ENCODE peak calls at places on chromosomes 4 and X, in five cellular contexts. Z is H9, M is H1, X is neuronal stem cell, A is trophoblast cell. E is an unnamed sample.

GRCh38 chrX:134936542-134936941 is 54.2 kb upstream of the SMIM10 start:
- DNase-seq in Z (no peak), M (no peak), X (no peak), A (no peak), E (peak; percentile 47)

GRCh38 chr4:184455299-184455698 is 19.1 kb downstream of the IRF2 start:
- DNase-seq in Z (no peak), M (no peak), X (no peak), A (no peak), E (no peak)

GRCh38 chr4:51884606-51885005 is 41.7 kb downstream of the DCUN1D4 start:
- DNase-seq in Z (peak; percentile 56), M (no peak), X (no peak), A (no peak), E (no peak)

GRCh38 chr4:37455301-37456062 is 210.9 kb downstream of the NWD2 start:
- DNase-seq in Z (no peak), M (no peak), X (no peak), A (peak; percentile 76), E (no peak)

GRCh38 chr4:118033148-118034060 is 882 bp upstream of the NDST3 start:
- DNase-seq in Z (peak; percentile 70), M (no peak), X (peak; percentile 56), A (peak; percentile 39), E (peak; percentile 61)

GRCh38 chr4:88705805-88706518 is 8.3 kb upstream of the NAP1L5 start:
- DNase-seq in Z (no peak), M (no peak), X (no peak), A (no peak), E (peak; percentile 38)

GRCh38 chr4:98027827-98028226 is 115.4 kb downstream of the STPG2 start:
- DNase-seq in Z (no peak), M (no peak), X (no peak), A (no peak), E (no peak)

GRCh38 chr4:17794730-17795129 is 13.3 kb upstream of the FAM184B start:
- DNase-seq in Z (no peak), M (no peak), X (no peak), A (no peak), E (no peak)

GRCh38 chrX:17591741-17592110 is 145.6 kb upstream of the SCML1 start:
- DNase-seq in Z (no peak), M (no peak), X (no peak), A (no peak), E (peak; percentile 53)

GRCh38 chrX:25524150-25524549 is 508.4 kb upstream of the ARX start:
- DNase-seq in Z (no peak), M (no peak), X (no peak), A (no peak), E (no peak)

GRCh38 chr4:100417565-100417964 is 100.3 kb downstream of the EMCN start:
- DNase-seq in Z (no peak), M (no peak), X (peak; percentile 15), A (no peak), E (peak; percentile 30)

GRCh38 chr4:8708401-8709021 is 115.9 kb downstream of the CPZ start:
- DNase-seq in Z (no peak), M (no peak), X (no peak), A (no peak), E (no peak)

GRCh38 chrX:23369037-23369436 is 34.4 kb downstream of the PTCHD1 start:
- DNase-seq in Z (no peak), M (no peak), X (no peak), A (no peak), E (peak; percentile 41)

GRCh38 chr4:142353149-142353738 is 492.9 kb downstream of the INPP4B start:
- DNase-seq in Z (no peak), M (no peak), X (peak; percentile 53), A (peak; percentile 22), E (peak; percentile 66)

GRCh38 chr4:29079260-29079659 is 1640.9 kb upstream of the PCDH7 start:
- DNase-seq in Z (no peak), M (no peak), X (no peak), A (no peak), E (no peak)

GRCh38 chr4:29073571-29073970 is 1646.6 kb upstream of the PCDH7 start:
- DNase-seq in Z (no peak), M (no peak), X (no peak), A (no peak), E (no peak)

DNA sequence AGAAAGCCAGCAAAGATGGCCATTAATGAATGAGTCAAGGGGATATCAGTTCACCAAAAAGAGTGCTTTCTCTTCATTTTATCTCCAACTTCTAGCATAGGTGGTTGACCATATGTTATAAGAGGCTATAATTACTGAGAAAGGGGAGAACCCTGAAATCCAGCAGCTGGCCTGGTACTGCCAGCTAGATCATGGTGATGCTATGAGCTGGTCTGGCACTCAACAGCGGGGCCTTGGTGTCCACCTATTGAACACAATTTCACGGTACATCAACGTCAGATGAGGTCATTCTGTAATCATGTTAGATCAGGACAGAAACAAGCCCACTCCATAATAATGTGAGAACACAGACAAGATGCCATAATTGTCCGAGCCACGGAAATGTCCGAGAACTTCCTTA is 1644.8 kb upstream of the PCDH7 start:
- DNase-seq in Z (no peak), M (no peak), X (no peak), A (no peak), E (no peak)
- H2BK12ac ChIP-seq in Z (no peak overlapping the region), M (no peak overlapping the region), X (no peak overlapping the region), A (no peak overlapping the region), E (no peak overlapping the region)

GRCh38 chr4:90126805-90127204 is 389 bp upstream of the CCSER1 start:
- DNase-seq in Z (no peak), M (no peak), X (no peak), A (no peak), E (peak; percentile 4)

GRCh38 chr4:90127223-90127705 is at the start of gene CCSER1:
- DNase-seq in Z (peak; percentile 61), M (no peak), X (peak; percentile 43), A (peak; percentile 77), E (peak; percentile 64)

GRCh38 chr4:90121961-90122748 is 5.0 kb upstream of the CCSER1 start:
- DNase-seq in Z (no peak), M (no peak), X (no peak), A (peak; percentile 77), E (no peak)

DNA sequence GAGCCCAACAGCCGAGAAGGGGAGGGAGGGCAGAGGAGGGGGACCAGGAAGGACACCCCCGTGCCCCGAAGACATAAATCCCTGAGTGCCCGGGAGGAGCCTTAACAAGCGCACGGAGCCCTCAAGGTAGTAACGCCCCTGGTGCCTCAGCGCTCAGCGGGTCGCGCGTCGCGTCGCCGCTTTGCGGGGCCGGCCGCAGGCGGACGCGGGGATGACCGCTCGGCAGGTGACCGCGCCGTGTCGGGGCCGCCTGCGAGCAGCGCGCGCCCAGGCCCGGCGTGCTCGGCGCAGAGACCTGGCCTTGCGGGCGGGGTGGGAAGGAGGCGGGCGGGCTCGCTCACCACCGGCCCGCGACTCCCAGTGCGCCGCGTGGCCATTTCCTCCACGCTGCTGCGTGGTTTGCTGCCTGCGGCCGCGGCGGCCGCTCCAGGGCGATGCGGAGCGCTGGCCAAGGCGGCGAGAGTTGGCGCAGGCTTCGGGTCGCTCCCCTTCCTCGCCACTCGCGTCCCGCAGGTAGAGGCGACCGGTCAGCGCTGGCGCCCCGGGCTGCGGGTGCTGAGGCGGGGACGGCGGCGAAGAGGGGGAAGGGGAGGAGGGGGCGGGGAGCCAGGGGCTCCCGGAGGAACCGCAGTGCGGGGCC is 632 bp downstream of the CCSER1 start:
- DNase-seq in Z (no peak), M (no peak), X (peak; percentile 43), A (peak; percentile 35), E (peak; percentile 8)
- H2BK12ac ChIP-seq in Z (no peak overlapping the region), M (peak overlapping the region; percentile 18), X (peak overlapping the region; percentile 4), A (no peak overlapping the region), E (no peak overlapping the region)

GRCh38 chr4:124691801-124692200 is 20.7 kb downstream of the ANKRD50 start:
- DNase-seq in Z (no peak), M (no peak), X (no peak), A (no peak), E (no peak)
- H2BK12ac ChIP-seq in Z (no peak overlapping the region), M (no peak overlapping the region), X (no peak overlapping the region), A (no peak overlapping the region), E (no peak overlapping the region)

GRCh38 chr4:73507541-73507940 is 26.0 kb downstream of the AFM start:
- DNase-seq in Z (no peak), M (no peak), X (no peak), A (no peak), E (no peak)

GRCh38 chr4:73501664-73502265 is 20.2 kb downstream of the AFM start:
- DNase-seq in Z (no peak), M (no peak), X (no peak), A (no peak), E (peak; percentile 52)

GRCh38 chr4:73499996-73500765 is 18.6 kb downstream of the AFM start:
- DNase-seq in Z (no peak), M (no peak), X (no peak), A (no peak), E (peak; percentile 46)

GRCh38 chr4:73508651-73509050 is 27.1 kb downstream of the AFM start:
- DNase-seq in Z (no peak), M (no peak), X (no peak), A (no peak), E (no peak)

DNA sequence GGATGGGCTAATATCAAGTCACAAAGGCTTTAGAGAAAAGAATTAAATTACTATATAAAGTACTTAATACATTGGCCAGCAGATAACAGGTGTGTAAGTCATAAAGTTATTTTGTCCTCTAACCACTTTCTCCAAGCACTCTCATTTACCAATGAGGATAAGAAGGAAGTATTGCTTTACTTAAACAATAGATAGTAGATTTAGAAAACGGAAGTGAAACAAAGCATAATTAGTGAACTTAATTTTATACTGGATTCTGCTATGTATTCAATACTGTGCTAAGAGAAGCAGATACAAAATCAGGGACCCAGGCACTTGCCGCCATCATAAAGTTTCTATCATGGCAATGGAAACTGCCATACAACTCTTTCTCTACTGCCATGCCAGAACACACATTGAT is 24.0 kb downstream of the AFM start:
- DNase-seq in Z (no peak), M (no peak), X (no peak), A (no peak), E (no peak)
- H2BK12ac ChIP-seq in Z (no peak overlapping the region), M (no peak overlapping the region), X (no peak overlapping the region), A (no peak overlapping the region), E (no peak overlapping the region)

DNA sequence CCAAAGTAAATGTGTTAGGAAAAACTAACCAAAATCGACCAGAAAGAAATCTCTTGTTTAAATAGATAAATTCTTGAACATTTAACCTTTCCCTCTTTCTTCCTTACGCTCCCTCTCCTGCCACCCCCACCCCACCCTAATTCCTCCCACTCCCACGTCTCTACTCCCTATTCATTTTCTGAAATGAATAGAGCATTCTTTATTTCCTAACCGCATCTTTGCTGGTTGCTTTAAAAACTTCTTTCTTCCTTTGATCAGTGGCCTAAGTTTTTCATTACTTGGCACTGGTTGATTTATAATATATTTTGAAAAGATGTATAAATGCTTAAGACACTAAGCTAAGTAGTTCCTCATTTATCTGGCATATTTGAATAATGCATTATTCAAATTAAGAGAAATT is 33.9 kb downstream of the BMPR1B start:
- DNase-seq in Z (no peak), M (no peak), X (no peak), A (no peak), E (no peak)
- H2BK12ac ChIP-seq in Z (no peak overlapping the region), M (no peak overlapping the region), X (no peak overlapping the region), A (no peak overlapping the region), E (no peak overlapping the region)